ENCODE peak calls at places on chromosomes 4 and X, in four cellular contexts. N is K562, T is H1, K is HepG2. P is an unnamed sample.
A peak's percentile ranks its signal among the peaks of the same experiment; 100 is the strongest.

GRCh38 chr4:165839615-165840333 is 33.3 kb upstream of the TLL1 start:
- DNase-seq in N (no peak), T (no peak), K (no peak), P (no peak)

GRCh38 chr4:16411691-16412090 is 185.4 kb upstream of the TAPT1 start:
- DNase-seq in N (no peak), T (no peak), K (no peak), P (no peak)

GRCh38 chr4:37780444-37781133 is 45.9 kb upstream of the PGM2 start:
- DNase-seq in N (no peak), T (no peak), K (peak; percentile 36), P (no peak)

GRCh38 chrX:130347336-130347735 is 7.6 kb downstream of the SLC25A14 start:
- DNase-seq in N (no peak), T (no peak), K (no peak), P (no peak)

GRCh38 chrX:140975472-140975871 is 26.9 kb upstream of the SPANXB1 start:
- DNase-seq in N (no peak), T (no peak), K (no peak), P (no peak)

GRCh38 chrX:18210470-18210869 is 10.2 kb downstream of the BEND2 start:
- DNase-seq in N (no peak), T (no peak), K (no peak), P (peak; percentile 34)

GRCh38 chr4:184648220-184649025 is 824 bp downstream of the CASP3 start:
- DNase-seq in N (no peak), T (no peak), K (peak; percentile 34), P (peak; percentile 3)

GRCh38 chr4:52822583-52823477 is 39.3 kb upstream of the RASL11B start:
- DNase-seq in N (no peak), T (no peak), K (no peak), P (no peak)

GRCh38 chrX:63751481-63751880 is 33.5 kb downstream of the ARHGEF9 start:
- DNase-seq in N (no peak), T (no peak), K (no peak), P (no peak)
- TF ChIP-seq PHF8 in N (no peak), T (no peak), K (no peak), P (no peak)

DNA sequence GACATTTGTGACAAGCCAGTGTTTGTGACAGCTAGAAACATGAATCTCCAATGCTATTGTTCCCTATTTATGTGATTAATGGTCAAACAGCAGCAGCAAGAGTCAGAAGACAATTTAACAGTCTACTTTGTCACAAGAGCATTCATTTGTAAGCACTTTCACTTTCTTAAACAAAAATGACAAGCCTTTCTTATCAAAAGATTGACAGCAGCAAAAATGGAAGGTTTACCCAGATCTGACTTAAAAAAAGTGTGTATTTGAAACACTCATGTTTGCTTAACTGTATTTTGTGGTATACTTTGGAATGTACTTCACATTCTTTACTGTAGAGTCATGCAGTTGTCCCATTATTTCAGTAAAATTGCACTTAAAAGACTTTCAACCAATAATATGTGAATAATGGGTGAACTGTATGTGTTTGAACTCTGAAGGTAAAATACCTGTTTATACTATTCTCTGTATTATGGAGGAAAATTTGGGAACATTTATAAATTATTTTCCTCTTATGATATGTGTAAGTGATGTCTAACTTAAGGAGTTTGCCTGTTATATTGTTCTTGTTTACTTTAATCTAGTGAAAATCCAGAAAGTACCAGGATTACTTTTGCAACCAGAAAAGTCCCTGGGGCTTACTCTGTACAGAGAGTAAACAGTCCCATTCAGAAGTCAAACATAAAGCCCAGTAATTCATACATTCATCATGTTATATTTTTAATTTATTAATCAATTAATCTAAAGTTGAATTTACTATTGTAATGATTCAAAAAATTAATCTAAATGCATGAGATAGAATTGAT is 314.9 kb upstream of the TRAM1L1 start:
- DNase-seq in N (no peak), T (no peak), K (peak; percentile 68), P (no peak)
- TF ChIP-seq USF2 in N (no peak), T (no peak), K (no peak), P (no peak)

DNA sequence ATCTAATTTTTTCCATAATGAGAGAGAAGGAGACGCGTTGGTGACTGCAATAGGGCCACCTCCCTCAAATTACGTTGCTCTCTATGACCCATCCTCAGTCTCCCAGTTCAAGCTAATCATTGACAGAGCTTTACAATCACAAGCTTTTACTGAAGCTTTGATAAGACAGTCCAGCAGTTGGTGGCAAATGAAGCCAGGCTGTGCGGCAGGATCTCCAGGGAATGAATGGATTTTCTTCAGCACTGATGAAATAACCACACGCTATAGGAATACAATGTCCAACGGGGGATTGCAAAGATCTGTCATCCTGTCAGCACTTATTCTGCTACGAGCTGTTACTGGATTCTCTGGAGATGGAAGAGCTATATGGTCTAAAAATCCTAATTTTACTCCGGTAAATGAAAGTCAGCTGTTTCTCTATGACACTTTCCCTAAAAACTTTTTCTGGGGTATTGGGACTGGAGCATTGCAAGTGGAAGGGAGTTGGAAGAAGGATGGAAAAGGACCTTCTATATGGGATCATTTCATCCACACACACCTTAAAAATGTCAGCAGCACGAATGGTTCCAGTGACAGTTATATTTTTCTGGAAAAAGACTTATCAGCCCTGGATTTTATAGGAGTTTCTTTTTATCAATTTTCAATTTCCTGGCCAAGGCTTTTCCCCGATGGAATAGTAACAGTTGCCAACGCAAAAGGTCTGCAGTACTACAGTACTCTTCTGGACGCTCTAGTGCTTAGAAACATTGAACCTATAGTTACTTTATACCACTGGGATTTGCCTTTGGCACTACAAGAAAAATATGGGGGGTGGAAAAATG is at the start of gene KLB:
- DNase-seq in N (no peak), T (no peak), K (peak; percentile 97), P (peak; percentile 22)
- TF ChIP-seq PHF8 in N (no peak), T (no peak), K (peak; percentile 18), P (no peak)

GRCh38 chr4:176782794-176783193 is 9.9 kb downstream of the VEGFC start:
- DNase-seq in N (no peak), T (no peak), K (no peak), P (no peak)

GRCh38 chr4:176782191-176782590 is 10.5 kb downstream of the VEGFC start:
- DNase-seq in N (no peak), T (no peak), K (no peak), P (no peak)

GRCh38 chr4:176779421-176779820 is 13.3 kb downstream of the VEGFC start:
- DNase-seq in N (no peak), T (no peak), K (no peak), P (no peak)

GRCh38 chr4:176781739-176782100 is 11.0 kb downstream of the VEGFC start:
- DNase-seq in N (no peak), T (no peak), K (no peak), P (no peak)

DNA sequence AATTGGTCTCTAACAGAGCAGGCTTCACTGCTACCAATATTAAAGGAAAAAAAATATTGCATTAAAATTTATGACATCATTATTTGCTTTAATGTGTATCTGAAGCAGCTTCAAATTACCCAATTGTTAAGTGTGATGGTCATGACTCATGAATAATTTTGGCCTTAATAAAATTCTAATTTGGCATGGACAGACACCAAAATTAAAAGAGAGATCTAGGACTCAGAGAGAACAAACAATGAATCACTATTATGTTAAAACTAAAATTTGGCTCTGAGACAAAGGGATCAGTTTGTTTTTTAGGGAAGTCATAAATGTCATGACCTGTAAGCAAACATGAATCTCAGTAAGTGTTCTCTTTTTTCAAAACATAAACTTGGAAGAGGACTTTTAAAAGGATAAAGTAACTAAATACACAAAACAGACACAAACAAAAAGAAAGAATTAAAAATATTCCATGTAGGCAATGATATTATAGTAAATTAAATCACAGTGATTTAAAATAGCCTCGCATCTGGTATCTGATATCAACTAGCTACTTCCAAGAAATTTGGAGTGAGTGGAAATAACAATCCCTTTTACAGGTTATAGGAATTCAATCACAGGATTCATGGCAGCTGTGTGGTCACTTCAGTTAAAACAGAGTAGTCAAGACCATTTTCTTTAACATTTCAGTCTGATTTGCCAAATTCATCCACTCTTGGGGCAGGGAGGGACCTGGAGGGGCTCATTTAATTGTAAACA is 11.6 kb downstream of the VEGFC start:
- DNase-seq in N (no peak), T (no peak), K (no peak), P (peak; percentile 38)
- TF ChIP-seq USF2 in N (no peak), T (no peak), K (no peak), P (no peak)

GRCh38 chrX:357693-358471 is 28.8 kb downstream of the PPP2R3B start:
- DNase-seq in N (no peak), T (no peak), K (no peak), P (peak; percentile 38)
- TF ChIP-seq PHF8 in N (no peak), T (no peak), K (no peak), P (no peak)